ENCODE peak calls at places on chromosomes 2 and 18, in six cellular contexts. W is H1, U is neuronal stem cell, G is H9, D is mesenchymal stem cell, J is trophoblast cell. Z is an unnamed sample.

GRCh38 chr2:27871805-27872204 is 18.4 kb downstream of the RBKS start:
- DNase-seq in J (no peak), U (no peak), G (no peak), W (no peak), D (no peak), Z (no peak)

GRCh38 chr2:240325654-240326031 is 109.8 kb upstream of the GPC1 start:
- DNase-seq in D (no peak), G (no peak), W (no peak), J (no peak), U (no peak), Z (no peak)

GRCh38 chr2:224847961-224848850 is 132.0 kb upstream of the CCDC195 start:
- DNase-seq in D (peak; percentile 43), G (no peak), J (no peak), W (no peak), U (no peak), Z (peak; percentile 75)

GRCh38 chr2:1501196-1501851 is 88.1 kb downstream of the TPO start:
- DNase-seq in U (no peak), W (no peak), G (no peak), J (no peak), D (no peak), Z (no peak)

GRCh38 chr18:44912740-44913478 is 232.2 kb downstream of the SETBP1 start:
- DNase-seq in U (no peak), G (no peak), J (no peak), W (no peak), D (no peak), Z (no peak)

GRCh38 chr2:124081154-124081771 is 56.2 kb downstream of the CNTNAP5 start:
- DNase-seq in G (no peak), W (no peak), D (peak; percentile 2), U (no peak), J (peak; percentile 27), Z (no peak)

GRCh38 chr18:44781890-44782289 is 101.2 kb downstream of the SETBP1 start:
- DNase-seq in D (peak; percentile 90), U (no peak), W (no peak), J (no peak), G (no peak), Z (peak; percentile 28)

GRCh38 chr2:107278672-107279071 is 392.7 kb upstream of the ST6GAL2 start:
- DNase-seq in G (no peak), U (peak; percentile 8), J (no peak), D (no peak), W (no peak), Z (no peak)

GRCh38 chr2:133674066-133674432 is 105.8 kb upstream of the NCKAP5 start:
- DNase-seq in D (no peak), U (no peak), J (no peak), W (no peak), G (no peak), Z (no peak)

GRCh38 chr2:190250421-190250820 is 69.2 kb downstream of the HIBCH start:
- DNase-seq in J (no peak), D (no peak), W (no peak), G (no peak), U (no peak), Z (no peak)

GRCh38 chr2:104864751-104865470 is 11.0 kb downstream of the POU3F3 start:
- DNase-seq in U (no peak), W (peak; percentile 20), G (no peak), J (no peak), D (no peak), Z (no peak)

GRCh38 chr2:62844311-62845090 is 139.0 kb downstream of the EHBP1 start:
- DNase-seq in D (no peak), W (no peak), J (no peak), G (no peak), U (no peak), Z (no peak)

GRCh38 chr2:133977385-133977784 is 276.5 kb upstream of the MGAT5 start:
- DNase-seq in J (no peak), G (no peak), U (no peak), W (no peak), D (no peak), Z (no peak)

GRCh38 chr18:28793911-28794310 is 617.0 kb upstream of the CDH2 start:
- DNase-seq in J (no peak), G (no peak), U (no peak), W (no peak), D (no peak), Z (no peak)

GRCh38 chr2:31236433-31237205 is 2.7 kb downstream of the EHD3 start:
- DNase-seq in G (peak; percentile 11), D (no peak), W (no peak), U (no peak), J (no peak), Z (no peak)

GRCh38 chr2:177396630-177397460 is 4.3 kb downstream of the AGPS start:
- DNase-seq in G (no peak), D (peak; percentile 71), U (no peak), W (no peak), J (peak; percentile 50), Z (peak; percentile 69)

GRCh38 chr18:49907346-49907929 is 94.1 kb upstream of the ACAA2 start:
- DNase-seq in W (no peak), U (no peak), J (no peak), G (no peak), D (no peak), Z (no peak)

GRCh38 chr2:188415754-188416083 is 124.0 kb downstream of the GULP1 start:
- DNase-seq in W (no peak), U (no peak), G (no peak), J (no peak), D (no peak), Z (no peak)

GRCh38 chr2:146143971-146144370 is 1624.1 kb upstream of the ZEB2 start:
- DNase-seq in U (no peak), D (peak; percentile 72), W (no peak), G (no peak), J (no peak), Z (peak; percentile 33)

GRCh38 chr18:11885278-11885991 is 22.7 kb downstream of the MPPE1 start:
- DNase-seq in G (no peak), J (no peak), W (no peak), D (no peak), U (no peak), Z (no peak)

GRCh38 chr2:136765736-136766323 is 485 bp downstream of the THSD7B start:
- DNase-seq in W (peak; percentile 49), J (no peak), G (peak; percentile 35), U (no peak), D (no peak), Z (no peak)

GRCh38 chr2:199404841-199405240 is 52.9 kb downstream of the SATB2 start:
- DNase-seq in D (peak; percentile 3), G (no peak), W (no peak), J (no peak), U (no peak), Z (peak; percentile 57)

GRCh38 chr2:220152281-220152680 is 524.9 kb downstream of the SLC4A3 start:
- DNase-seq in J (no peak), G (no peak), D (no peak), W (no peak), U (no peak), Z (no peak)

GRCh38 chr2:19299032-19299431 is 59.4 kb downstream of the OSR1 start:
- DNase-seq in G (no peak), W (no peak), J (no peak), D (peak; percentile 78), U (no peak), Z (peak; percentile 77)

GRCh38 chr2:17752892-17753802 is 463 bp downstream of the SMC6 start:
- DNase-seq in J (peak; percentile 71), D (peak; percentile 56), U (no peak), G (peak; percentile 47), W (no peak), Z (peak; percentile 34)

GRCh38 chr2:127810156-127810636 is 775 bp downstream of the WDR33 start:
- DNase-seq in J (peak; percentile 61), W (no peak), G (no peak), U (peak; percentile 15), D (peak; percentile 54), Z (peak; percentile 28)
- H3K14ac ChIP-seq in J (peak overlapping the region; percentile 18), W (no peak overlapping the region), G (peak overlapping the region; percentile 90), U (no peak overlapping the region), D (no peak overlapping the region), Z (peak overlapping the region; percentile 62)

DNA sequence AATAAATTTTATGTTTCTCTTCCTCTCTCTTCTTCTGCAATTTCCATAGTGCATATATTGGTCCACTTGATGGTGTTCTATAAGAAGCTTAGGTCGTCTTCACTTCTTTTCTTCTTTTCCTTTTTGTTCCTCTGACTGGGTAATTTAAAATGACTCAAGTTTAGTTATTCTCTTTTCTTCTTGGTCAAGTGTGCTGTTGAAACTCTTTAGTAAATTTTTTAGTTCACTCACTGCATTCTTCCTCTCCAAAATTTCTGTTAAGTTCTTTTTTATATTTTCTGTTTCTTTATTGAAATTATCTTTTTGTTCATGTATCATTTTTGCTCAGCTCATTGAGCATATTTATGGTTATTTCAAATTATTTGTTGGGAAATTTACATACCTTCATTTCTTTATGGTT is 32.7 kb upstream of the ZSWIM2 start:
- DNase-seq in D (no peak), U (no peak), G (no peak), J (no peak), W (no peak), Z (no peak)
- H3K14ac ChIP-seq in D (no peak overlapping the region), U (no peak overlapping the region), G (no peak overlapping the region), J (no peak overlapping the region), W (no peak overlapping the region), Z (no peak overlapping the region)

DNA sequence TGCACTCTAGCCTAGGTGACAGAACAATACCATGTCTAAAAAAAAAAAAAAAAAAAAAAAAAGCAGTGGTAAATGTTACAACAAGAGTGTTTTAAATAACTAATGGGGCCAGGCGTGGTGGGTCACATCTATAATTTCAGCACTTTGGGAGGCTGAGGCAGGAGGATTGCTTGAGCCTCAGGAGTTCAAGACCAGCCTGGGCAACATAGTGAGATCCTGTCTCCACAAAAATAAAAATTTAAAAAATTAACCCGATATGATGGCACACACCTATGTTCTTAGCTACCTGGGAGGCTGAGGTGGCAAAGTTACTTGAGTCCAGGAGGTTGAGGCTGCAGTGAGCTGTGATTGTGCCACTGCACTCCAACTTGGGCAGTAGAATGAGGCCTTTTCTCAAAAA is 37.1 kb downstream of the PAPOLG start:
- DNase-seq in G (no peak), D (no peak), J (no peak), W (no peak), U (no peak), Z (no peak)
- H3K14ac ChIP-seq in G (no peak overlapping the region), D (no peak overlapping the region), J (no peak overlapping the region), W (no peak overlapping the region), U (no peak overlapping the region), Z (no peak overlapping the region)

GRCh38 chr2:204357175-204357695 is 188.0 kb upstream of the PARD3B start:
- DNase-seq in J (no peak), U (no peak), W (no peak), G (no peak), D (no peak), Z (no peak)

GRCh38 chr2:204353823-204354222 is 191.5 kb upstream of the PARD3B start:
- DNase-seq in D (peak; percentile 25), W (no peak), J (no peak), G (no peak), U (no peak), Z (peak; percentile 39)

GRCh38 chr2:204356128-204356527 is 189.1 kb upstream of the PARD3B start:
- DNase-seq in G (no peak), J (no peak), W (no peak), D (no peak), U (no peak), Z (no peak)

GRCh38 chr2:204354442-204354856 is 190.8 kb upstream of the PARD3B start:
- DNase-seq in D (no peak), J (no peak), W (no peak), G (no peak), U (no peak), Z (peak; percentile 1)

DNA sequence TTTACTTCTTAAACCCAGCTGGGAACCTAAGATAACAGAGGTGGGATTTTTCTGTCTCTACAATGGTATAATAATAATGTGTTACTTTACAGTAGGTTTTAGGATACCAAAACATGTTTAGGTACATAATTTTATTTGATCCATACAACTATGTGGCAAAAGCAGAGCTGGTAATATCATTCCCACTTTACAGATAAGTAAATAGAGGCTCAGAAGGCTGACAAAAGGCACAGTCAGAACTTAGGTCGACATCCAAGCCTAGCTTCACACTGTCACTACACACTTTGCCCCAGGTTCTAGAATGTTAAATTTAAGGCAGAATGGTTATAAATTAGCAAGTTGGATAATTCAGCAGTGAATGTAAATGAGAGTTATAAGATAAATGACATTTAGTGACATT is 189.6 kb upstream of the PARD3B start:
- DNase-seq in U (no peak), W (no peak), J (no peak), G (no peak), D (no peak), Z (no peak)
- H3K14ac ChIP-seq in U (no peak overlapping the region), W (no peak overlapping the region), J (no peak overlapping the region), G (no peak overlapping the region), D (no peak overlapping the region), Z (no peak overlapping the region)

Z was measured in IMR-90.